ENCODE peak calls at places on chromosomes 6 and 20, in six cellular contexts. Y, N, Z, C, H and U are unnamed samples. For H3K4me1, the result is how much of the 10 kb centered on the place peaks cover.

GRCh38 chr20:46946796-46947195 is 52.2 kb downstream of the EYA2 start:
- DNase-seq in Y (no peak), N (no peak), Z (no peak), C (no peak), H (no peak), U (no peak)

GRCh38 chr6:48541669-48542068 is 430.7 kb upstream of the PTCHD4 start:
- DNase-seq in Y (no peak), N (no peak), Z (no peak), C (no peak), H (no peak), U (no peak)

GRCh38 chr6:149895702-149896310 is 2.1 kb downstream of the RAET1E start:
- DNase-seq in Y (peak), N (peak), Z (peak), C (peak), H (no peak), U (no peak)

GRCh38 chr20:32610897-32611218 is 25.7 kb upstream of the NOL4L start:
- DNase-seq in Y (no peak), N (no peak), Z (no peak), C (no peak), H (no peak), U (no peak)

GRCh38 chr20:57754190-57754589 is 44.4 kb upstream of the PMEPA1 start:
- DNase-seq in Y (no peak), N (no peak), Z (no peak), C (no peak), H (peak), U (no peak)

GRCh38 chr20:8858181-8858794 is 210.6 kb upstream of the PLCB4 start:
- DNase-seq in Y (no peak), N (no peak), Z (no peak), C (no peak), H (no peak), U (no peak)

GRCh38 chr20:35307666-35308653 is 15.7 kb upstream of the FAM83C start:
- DNase-seq in Y (no peak), N (peak), Z (no peak), C (peak), H (no peak), U (no peak)

GRCh38 chr6:24492475-24492874 is 2.3 kb upstream of the ALDH5A1 start:
- DNase-seq in Y (no peak), N (no peak), Z (no peak), C (no peak), H (no peak), U (no peak)

GRCh38 chr20:61573415-61574305 is 321.6 kb downstream of the CDH4 start:
- DNase-seq in Y (no peak), N (no peak), Z (no peak), C (no peak), H (no peak), U (no peak)

GRCh38 chr6:117555882-117556498 is 46.3 kb downstream of the GOPC start:
- DNase-seq in Y (no peak), N (no peak), Z (no peak), C (no peak), H (no peak), U (peak)

GRCh38 chr20:29410805-29411457 is 1846.5 kb upstream of the DEFB115 start:
- DNase-seq in Y (no peak), N (no peak), Z (no peak), C (peak), H (no peak), U (no peak)

GRCh38 chr6:153790048-153790447 is 249.0 kb upstream of the OPRM1 start:
- DNase-seq in Y (no peak), N (no peak), Z (no peak), C (no peak), H (no peak), U (no peak)

GRCh38 chr6:27547157-27548075 is 74.5 kb upstream of the ZNF184 start:
- DNase-seq in Y (no peak), N (no peak), Z (no peak), C (no peak), H (peak), U (no peak)

GRCh38 chr6:41288025-41288777 is 1.7 kb upstream of the TREM1 start:
- DNase-seq in Y (peak), N (no peak), Z (no peak), C (no peak), H (no peak), U (no peak)

GRCh38 chr6:53241936-53242335 is 93.3 kb upstream of the GCM1 start:
- DNase-seq in Y (no peak), N (no peak), Z (peak), C (peak), H (no peak), U (no peak)

GRCh38 chr6:85678000-85678601 is 35.4 kb upstream of the SYNCRIP start:
- DNase-seq in Y (peak), N (no peak), Z (no peak), C (no peak), H (no peak), U (no peak)

GRCh38 chr6:14635933-14636599 is 518.5 kb downstream of the CD83 start:
- DNase-seq in Y (no peak), N (no peak), Z (no peak), C (no peak), H (no peak), U (no peak)

GRCh38 chr6:56671160-56671559 is 28.5 kb upstream of the DST start:
- DNase-seq in Y (no peak), N (no peak), Z (no peak), C (no peak), H (no peak), U (no peak)

GRCh38 chr6:56669041-56669440 is 26.4 kb upstream of the DST start:
- DNase-seq in Y (no peak), N (no peak), Z (no peak), C (no peak), H (no peak), U (no peak)

GRCh38 chr6:56669585-56669984 is 26.9 kb upstream of the DST start:
- DNase-seq in Y (no peak), N (no peak), Z (no peak), C (no peak), H (no peak), U (no peak)

GRCh38 chr6:56668158-56668557 is 25.5 kb upstream of the DST start:
- DNase-seq in Y (no peak), N (no peak), Z (no peak), C (no peak), H (no peak), U (no peak)

GRCh38 chr6:56671651-56672461 is 29.2 kb upstream of the DST start:
- DNase-seq in Y (no peak), N (no peak), Z (no peak), C (peak), H (no peak), U (no peak)
- H3K4me1 ChIP-seq in Y (under half), N (under half), Z (under half), C (under half), H (under half), U (under half)

GRCh38 chr20:21516861-21517565 is 3.1 kb upstream of the NKX2-2 start:
- DNase-seq in Y (no peak), N (no peak), Z (no peak), C (no peak), H (no peak), U (no peak)
- H3K4me1 ChIP-seq in Y (half or more), N (under half), Z (under half), C (under half), H (under half), U (half or more)

GRCh38 chr6:106381871-106382270 is 21.4 kb downstream of the CRYBG1 start:
- DNase-seq in Y (no peak), N (no peak), Z (no peak), C (no peak), H (no peak), U (no peak)
- H3K4me1 ChIP-seq in Y (under half), N (under half), Z (under half), C (under half), H (under half), U (under half)

DNA sequence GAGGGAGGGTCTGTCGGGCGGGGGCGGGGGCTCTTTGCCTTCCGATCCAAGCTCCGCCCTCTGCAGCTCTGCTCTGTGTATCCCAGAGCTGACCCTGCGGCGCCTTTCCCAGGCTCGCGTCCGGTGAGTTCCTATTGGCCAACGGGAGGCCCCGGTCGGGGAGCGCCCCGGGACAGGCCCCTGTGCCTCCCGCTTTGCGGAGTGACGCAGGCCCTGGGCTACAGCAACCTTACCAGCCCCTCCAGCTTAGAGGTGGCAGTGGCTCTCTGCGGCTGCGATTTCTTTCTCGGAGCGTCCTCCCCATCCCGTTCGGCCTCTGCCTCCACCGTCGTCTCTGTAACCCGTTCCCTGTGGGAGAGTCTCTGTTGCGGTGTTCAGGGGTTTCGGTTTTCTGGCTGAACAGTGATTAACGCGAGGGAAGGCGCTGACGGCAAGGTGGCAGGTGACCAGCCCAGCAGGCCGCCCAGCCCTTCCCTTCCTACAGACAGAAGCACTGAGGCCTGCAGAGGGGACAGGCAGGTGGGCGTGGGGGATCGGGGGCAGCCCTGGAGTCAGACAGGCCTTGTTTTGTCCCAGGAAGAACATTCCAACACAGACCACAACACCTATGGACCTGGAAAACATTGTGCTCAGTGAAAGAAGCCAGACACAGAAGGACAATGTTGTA is 18.1 kb upstream of the CEBPB start:
- DNase-seq in Y (peak), N (peak), Z (peak), C (peak), H (peak), U (no peak)
- H3K4me1 ChIP-seq in Y (under half), N (under half), Z (under half), C (under half), H (under half), U (under half)